ENCODE peak calls at places on chromosomes 12 and 14, in nine cellular contexts. One of them, this sample, is unnamed.

GRCh38 chr12:95687937-95688336 is 102.6 kb downstream of the NTN4 start:
- DNase-seq in fibroblast of the aortic adventitia: no peak
- DNase-seq in heart left ventricle: no peak
- DNase-seq in choroid plexus epithelial cell: no peak
- DNase-seq in colonic mucosa: no peak
- DNase-seq in A549: no peak
- DNase-seq in stomach: no peak
- DNase-seq in Caco-2: no peak
- DNase-seq in upper lobe of right lung: no peak
- DNase-seq in this sample: no peak

GRCh38 chr14:103372552-103373304 is 12.5 kb upstream of the MARK3 start:
- DNase-seq in fibroblast of the aortic adventitia: peak
- DNase-seq in heart left ventricle: peak
- DNase-seq in choroid plexus epithelial cell: peak
- DNase-seq in colonic mucosa: no peak
- DNase-seq in A549: peak
- DNase-seq in stomach: peak
- DNase-seq in Caco-2: no peak
- DNase-seq in upper lobe of right lung: no peak
- DNase-seq in this sample: peak

GRCh38 chr12:108587826-108588225 is 10.1 kb downstream of the TMEM119 start:
- DNase-seq in fibroblast of the aortic adventitia: no peak
- DNase-seq in heart left ventricle: peak
- DNase-seq in choroid plexus epithelial cell: no peak
- DNase-seq in colonic mucosa: no peak
- DNase-seq in A549: no peak
- DNase-seq in stomach: no peak
- DNase-seq in Caco-2: no peak
- DNase-seq in upper lobe of right lung: peak
- DNase-seq in this sample: no peak

GRCh38 chr12:123270380-123271181 is 1.1 kb downstream of the CDK2AP1 start:
- DNase-seq in fibroblast of the aortic adventitia: peak
- DNase-seq in heart left ventricle: no peak
- DNase-seq in choroid plexus epithelial cell: peak
- DNase-seq in colonic mucosa: peak
- DNase-seq in A549: no peak
- DNase-seq in stomach: no peak
- DNase-seq in Caco-2: peak
- DNase-seq in upper lobe of right lung: peak
- DNase-seq in this sample: peak

GRCh38 chr12:116975779-116976393 is 65.1 kb downstream of the FBXW8 start:
- DNase-seq in fibroblast of the aortic adventitia: peak
- DNase-seq in heart left ventricle: no peak
- DNase-seq in choroid plexus epithelial cell: peak
- DNase-seq in colonic mucosa: no peak
- DNase-seq in A549: no peak
- DNase-seq in stomach: no peak
- DNase-seq in Caco-2: no peak
- DNase-seq in upper lobe of right lung: no peak
- DNase-seq in this sample: peak

GRCh38 chr14:69719501-69719951 is 47.4 kb upstream of the SRSF5 start:
- DNase-seq in fibroblast of the aortic adventitia: peak
- DNase-seq in heart left ventricle: peak
- DNase-seq in choroid plexus epithelial cell: peak
- DNase-seq in colonic mucosa: no peak
- DNase-seq in A549: no peak
- DNase-seq in stomach: no peak
- DNase-seq in Caco-2: no peak
- DNase-seq in upper lobe of right lung: peak
- DNase-seq in this sample: peak

GRCh38 chr14:64554551-64554950 is 4.8 kb downstream of the PPP1R36 start:
- DNase-seq in fibroblast of the aortic adventitia: no peak
- DNase-seq in heart left ventricle: no peak
- DNase-seq in choroid plexus epithelial cell: no peak
- DNase-seq in colonic mucosa: peak
- DNase-seq in A549: no peak
- DNase-seq in stomach: no peak
- DNase-seq in Caco-2: peak
- DNase-seq in upper lobe of right lung: no peak
- DNase-seq in this sample: no peak

GRCh38 chr14:103542545-103543088 is 13.6 kb downstream of the TRMT61A start:
- DNase-seq in fibroblast of the aortic adventitia: no peak
- DNase-seq in heart left ventricle: peak
- DNase-seq in choroid plexus epithelial cell: no peak
- DNase-seq in colonic mucosa: no peak
- DNase-seq in A549: no peak
- DNase-seq in stomach: peak
- DNase-seq in Caco-2: no peak
- DNase-seq in upper lobe of right lung: no peak
- DNase-seq in this sample: no peak

GRCh38 chr12:52020539-52021336 is 14.0 kb downstream of the TAMALIN start:
- DNase-seq in fibroblast of the aortic adventitia: peak
- DNase-seq in heart left ventricle: peak
- DNase-seq in choroid plexus epithelial cell: peak
- DNase-seq in colonic mucosa: no peak
- DNase-seq in A549: peak
- DNase-seq in stomach: peak
- DNase-seq in Caco-2: peak
- DNase-seq in upper lobe of right lung: peak
- DNase-seq in this sample: no peak

GRCh38 chr12:87661770-87662402 is 367.3 kb downstream of the C12orf50 start:
- DNase-seq in fibroblast of the aortic adventitia: peak
- DNase-seq in heart left ventricle: no peak
- DNase-seq in choroid plexus epithelial cell: no peak
- DNase-seq in colonic mucosa: no peak
- DNase-seq in A549: no peak
- DNase-seq in stomach: no peak
- DNase-seq in Caco-2: no peak
- DNase-seq in upper lobe of right lung: no peak
- DNase-seq in this sample: no peak

GRCh38 chr12:120012067-120012621 is 23.1 kb downstream of the BICDL1 start:
- DNase-seq in fibroblast of the aortic adventitia: no peak
- DNase-seq in heart left ventricle: no peak
- DNase-seq in choroid plexus epithelial cell: peak
- DNase-seq in colonic mucosa: no peak
- DNase-seq in A549: peak
- DNase-seq in stomach: no peak
- DNase-seq in Caco-2: peak
- DNase-seq in upper lobe of right lung: no peak
- DNase-seq in this sample: no peak

GRCh38 chr14:80491131-80491530 is 279.8 kb upstream of the DIO2 start:
- DNase-seq in fibroblast of the aortic adventitia: peak
- DNase-seq in heart left ventricle: peak
- DNase-seq in choroid plexus epithelial cell: peak
- DNase-seq in colonic mucosa: peak
- DNase-seq in A549: no peak
- DNase-seq in stomach: no peak
- DNase-seq in Caco-2: no peak
- DNase-seq in upper lobe of right lung: no peak
- DNase-seq in this sample: peak

GRCh38 chr14:92603309-92604257 is 90.0 kb downstream of the RIN3 start:
- DNase-seq in fibroblast of the aortic adventitia: peak
- DNase-seq in heart left ventricle: peak
- DNase-seq in choroid plexus epithelial cell: peak
- DNase-seq in colonic mucosa: no peak
- DNase-seq in A549: no peak
- DNase-seq in stomach: no peak
- DNase-seq in Caco-2: no peak
- DNase-seq in upper lobe of right lung: peak
- DNase-seq in this sample: peak

GRCh38 chr12:26737487-26738030 is 95.4 kb downstream of the ITPR2 start:
- DNase-seq in fibroblast of the aortic adventitia: no peak
- DNase-seq in heart left ventricle: no peak
- DNase-seq in choroid plexus epithelial cell: no peak
- DNase-seq in colonic mucosa: no peak
- DNase-seq in A549: no peak
- DNase-seq in stomach: no peak
- DNase-seq in Caco-2: no peak
- DNase-seq in upper lobe of right lung: no peak
- DNase-seq in this sample: no peak

GRCh38 chr12:54658306-54659264 is 10.4 kb upstream of the DCD start:
- DNase-seq in fibroblast of the aortic adventitia: peak
- DNase-seq in heart left ventricle: no peak
- DNase-seq in choroid plexus epithelial cell: peak
- DNase-seq in colonic mucosa: peak
- DNase-seq in A549: peak
- DNase-seq in stomach: peak
- DNase-seq in Caco-2: peak
- DNase-seq in upper lobe of right lung: no peak
- DNase-seq in this sample: peak

GRCh38 chr12:112015938-112016337 is 2.7 kb downstream of the ERP29 start:
- DNase-seq in fibroblast of the aortic adventitia: no peak
- DNase-seq in heart left ventricle: no peak
- DNase-seq in choroid plexus epithelial cell: no peak
- DNase-seq in colonic mucosa: no peak
- DNase-seq in A549: no peak
- DNase-seq in stomach: no peak
- DNase-seq in Caco-2: no peak
- DNase-seq in upper lobe of right lung: no peak
- DNase-seq in this sample: no peak
- H3K4me3 ChIP-seq in fibroblast of the aortic adventitia: no peak
- H3K4me3 ChIP-seq in heart left ventricle: no peak
- H3K4me3 ChIP-seq in choroid plexus epithelial cell: no peak
- H3K4me3 ChIP-seq in colonic mucosa: no peak
- H3K4me3 ChIP-seq in A549: no peak
- H3K4me3 ChIP-seq in stomach: no peak
- H3K4me3 ChIP-seq in Caco-2: no peak
- H3K4me3 ChIP-seq in upper lobe of right lung: no peak
- H3K4me3 ChIP-seq in this sample: no peak

DNA sequence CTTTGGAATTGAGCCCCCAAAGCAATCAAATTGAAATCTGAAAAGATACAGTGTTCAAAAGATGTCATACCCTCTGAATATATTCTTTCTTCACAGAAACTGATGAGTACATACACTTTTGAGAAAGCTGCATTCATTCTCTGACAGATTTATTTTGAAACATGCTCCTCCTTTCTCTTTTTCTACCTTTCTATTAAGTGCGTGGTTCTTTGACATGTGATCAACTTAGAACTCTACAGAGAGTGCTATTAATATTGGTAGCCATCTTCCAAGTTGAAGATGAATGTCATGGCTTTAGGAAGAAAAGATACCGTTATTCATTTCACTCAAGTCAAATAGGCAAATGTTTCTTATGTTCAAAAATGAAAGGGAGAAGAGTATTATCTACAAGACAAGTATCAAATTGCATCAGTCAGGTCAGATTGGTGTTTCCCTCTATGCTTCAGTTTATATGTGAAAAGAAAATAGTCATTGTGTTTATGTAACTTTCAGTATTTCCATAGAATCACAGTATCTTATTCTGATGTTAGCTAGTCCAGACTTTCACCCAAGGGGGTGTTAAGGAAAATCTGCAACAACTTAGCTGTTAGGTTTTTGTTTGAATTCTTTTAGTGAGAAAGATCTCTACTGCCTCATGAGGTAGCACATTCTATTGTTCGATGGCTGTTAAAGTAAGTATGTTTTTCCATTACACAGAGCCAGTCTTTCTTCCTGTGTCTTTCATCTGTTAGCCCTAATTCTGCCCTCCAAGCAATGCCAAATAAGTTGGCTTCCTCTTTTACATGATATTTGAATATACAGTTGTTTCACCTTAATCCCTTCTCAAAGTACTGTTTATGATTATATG is 55.4 kb upstream of the GARIN2 start:
- DNase-seq in fibroblast of the aortic adventitia: peak
- DNase-seq in heart left ventricle: no peak
- DNase-seq in choroid plexus epithelial cell: peak
- DNase-seq in colonic mucosa: no peak
- DNase-seq in A549: no peak
- DNase-seq in stomach: no peak
- DNase-seq in Caco-2: no peak
- DNase-seq in upper lobe of right lung: no peak
- DNase-seq in this sample: no peak
- TF ChIP-seq CTCF in fibroblast of the aortic adventitia: no peak
- TF ChIP-seq CTCF in heart left ventricle: no peak
- TF ChIP-seq CTCF in choroid plexus epithelial cell: no peak
- TF ChIP-seq CTCF in colonic mucosa: no peak
- TF ChIP-seq CTCF in A549: no peak
- TF ChIP-seq CTCF in stomach: no peak
- TF ChIP-seq CTCF in Caco-2: no peak
- TF ChIP-seq CTCF in upper lobe of right lung: no peak
- TF ChIP-seq CTCF in this sample: no peak

GRCh38 chr14:46325157-46325556 is 326.4 kb downstream of the RPL10L start:
- DNase-seq in fibroblast of the aortic adventitia: no peak
- DNase-seq in heart left ventricle: no peak
- DNase-seq in choroid plexus epithelial cell: no peak
- DNase-seq in colonic mucosa: no peak
- DNase-seq in A549: no peak
- DNase-seq in stomach: no peak
- DNase-seq in Caco-2: no peak
- DNase-seq in upper lobe of right lung: no peak
- DNase-seq in this sample: no peak
- H3K4me3 ChIP-seq in fibroblast of the aortic adventitia: no peak
- H3K4me3 ChIP-seq in heart left ventricle: no peak
- H3K4me3 ChIP-seq in choroid plexus epithelial cell: no peak
- H3K4me3 ChIP-seq in colonic mucosa: no peak
- H3K4me3 ChIP-seq in A549: no peak
- H3K4me3 ChIP-seq in stomach: no peak
- H3K4me3 ChIP-seq in Caco-2: no peak
- H3K4me3 ChIP-seq in upper lobe of right lung: no peak
- H3K4me3 ChIP-seq in this sample: no peak

GRCh38 chr14:39419272-39419671 is 13.0 kb downstream of the FBXO33 start:
- DNase-seq in fibroblast of the aortic adventitia: no peak
- DNase-seq in heart left ventricle: no peak
- DNase-seq in choroid plexus epithelial cell: peak
- DNase-seq in colonic mucosa: no peak
- DNase-seq in A549: no peak
- DNase-seq in stomach: no peak
- DNase-seq in Caco-2: no peak
- DNase-seq in upper lobe of right lung: no peak
- DNase-seq in this sample: peak
- TF ChIP-seq CTCF in fibroblast of the aortic adventitia: peak
- TF ChIP-seq CTCF in heart left ventricle: no peak
- TF ChIP-seq CTCF in choroid plexus epithelial cell: peak
- TF ChIP-seq CTCF in colonic mucosa: no peak
- TF ChIP-seq CTCF in A549: no peak
- TF ChIP-seq CTCF in stomach: no peak
- TF ChIP-seq CTCF in Caco-2: no peak
- TF ChIP-seq CTCF in upper lobe of right lung: no peak
- TF ChIP-seq CTCF in this sample: peak

This sample was measured in AG10803.